ENCODE peak calls at places on chromosomes 5 and 9, in nine cellular contexts. One of them, this sample, is unnamed.

GRCh38 chr5:80871541-80871961 is 88.6 kb upstream of the RASGRF2 start:
- DNase-seq in fibroblast of lung: peak; percentile 51
- DNase-seq in HCT116: peak; percentile 45
- DNase-seq in K562: no peak
- DNase-seq in A549: peak; percentile 10
- DNase-seq in GM23338: peak; percentile 11
- DNase-seq in hepatocyte: no peak
- DNase-seq in OCI-LY7: no peak
- DNase-seq in astrocyte: peak; percentile 49
- DNase-seq in this sample: peak; percentile 27

GRCh38 chr5:135995979-135996378 is 32.8 kb upstream of the TGFBI start:
- DNase-seq in fibroblast of lung: no peak
- DNase-seq in hepatocyte: no peak
- DNase-seq in OCI-LY7: no peak
- DNase-seq in A549: no peak
- DNase-seq in HCT116: no peak
- DNase-seq in K562: no peak
- DNase-seq in GM23338: no peak
- DNase-seq in astrocyte: peak; percentile 64
- DNase-seq in this sample: no peak

GRCh38 chr5:80308526-80308925 is 11.3 kb upstream of the SPZ1 start:
- DNase-seq in HCT116: no peak
- DNase-seq in K562: no peak
- DNase-seq in GM23338: peak; percentile 15
- DNase-seq in OCI-LY7: no peak
- DNase-seq in fibroblast of lung: no peak
- DNase-seq in astrocyte: no peak
- DNase-seq in A549: no peak
- DNase-seq in hepatocyte: no peak
- DNase-seq in this sample: no peak

GRCh38 chr5:9722826-9723225 is 92.7 kb upstream of the TAS2R1 start:
- DNase-seq in K562: no peak
- DNase-seq in A549: no peak
- DNase-seq in fibroblast of lung: no peak
- DNase-seq in OCI-LY7: no peak
- DNase-seq in hepatocyte: no peak
- DNase-seq in astrocyte: no peak
- DNase-seq in GM23338: no peak
- DNase-seq in HCT116: no peak
- DNase-seq in this sample: no peak

GRCh38 chr5:175694371-175695160 is 36.7 kb downstream of the HRH2 start:
- DNase-seq in OCI-LY7: no peak
- DNase-seq in A549: no peak
- DNase-seq in HCT116: no peak
- DNase-seq in astrocyte: no peak
- DNase-seq in hepatocyte: peak; percentile 37
- DNase-seq in GM23338: no peak
- DNase-seq in K562: no peak
- DNase-seq in fibroblast of lung: no peak
- DNase-seq in this sample: no peak

GRCh38 chr9:84808416-84808815 is 138.9 kb downstream of the NTRK2 start:
- DNase-seq in fibroblast of lung: no peak
- DNase-seq in OCI-LY7: no peak
- DNase-seq in hepatocyte: no peak
- DNase-seq in K562: no peak
- DNase-seq in astrocyte: no peak
- DNase-seq in GM23338: no peak
- DNase-seq in HCT116: no peak
- DNase-seq in A549: no peak
- DNase-seq in this sample: no peak

GRCh38 chr9:133822439-133823065 is 84.4 kb upstream of the SARDH start:
- DNase-seq in OCI-LY7: peak; percentile 45
- DNase-seq in A549: no peak
- DNase-seq in hepatocyte: no peak
- DNase-seq in astrocyte: no peak
- DNase-seq in GM23338: no peak
- DNase-seq in K562: no peak
- DNase-seq in HCT116: no peak
- DNase-seq in fibroblast of lung: no peak
- DNase-seq in this sample: no peak

GRCh38 chr9:134536101-134536900 is 105.3 kb upstream of the COL5A1 start:
- DNase-seq in hepatocyte: peak; percentile 58
- DNase-seq in GM23338: no peak
- DNase-seq in fibroblast of lung: peak; percentile 61
- DNase-seq in astrocyte: peak; percentile 93
- DNase-seq in OCI-LY7: no peak
- DNase-seq in K562: no peak
- DNase-seq in HCT116: no peak
- DNase-seq in A549: no peak
- DNase-seq in this sample: peak; percentile 14

GRCh38 chr5:115072266-115073056 is 97.2 kb downstream of the TRIM36 start:
- DNase-seq in HCT116: no peak
- DNase-seq in K562: no peak
- DNase-seq in A549: no peak
- DNase-seq in GM23338: peak; percentile 59
- DNase-seq in astrocyte: no peak
- DNase-seq in OCI-LY7: peak; percentile 13
- DNase-seq in hepatocyte: no peak
- DNase-seq in fibroblast of lung: no peak
- DNase-seq in this sample: no peak

GRCh38 chr5:115069087-115069968 is 100.4 kb downstream of the TRIM36 start:
- DNase-seq in hepatocyte: peak; percentile 66
- DNase-seq in GM23338: peak; percentile 81
- DNase-seq in fibroblast of lung: peak; percentile 58
- DNase-seq in astrocyte: peak; percentile 33
- DNase-seq in HCT116: peak; percentile 51
- DNase-seq in OCI-LY7: peak; percentile 31
- DNase-seq in A549: peak; percentile 33
- DNase-seq in K562: no peak
- DNase-seq in this sample: peak; percentile 45

GRCh38 chr5:115070737-115071136 is 99.0 kb downstream of the TRIM36 start:
- DNase-seq in HCT116: no peak
- DNase-seq in K562: no peak
- DNase-seq in A549: no peak
- DNase-seq in fibroblast of lung: no peak
- DNase-seq in hepatocyte: no peak
- DNase-seq in OCI-LY7: no peak
- DNase-seq in astrocyte: no peak
- DNase-seq in GM23338: no peak
- DNase-seq in this sample: no peak

DNA sequence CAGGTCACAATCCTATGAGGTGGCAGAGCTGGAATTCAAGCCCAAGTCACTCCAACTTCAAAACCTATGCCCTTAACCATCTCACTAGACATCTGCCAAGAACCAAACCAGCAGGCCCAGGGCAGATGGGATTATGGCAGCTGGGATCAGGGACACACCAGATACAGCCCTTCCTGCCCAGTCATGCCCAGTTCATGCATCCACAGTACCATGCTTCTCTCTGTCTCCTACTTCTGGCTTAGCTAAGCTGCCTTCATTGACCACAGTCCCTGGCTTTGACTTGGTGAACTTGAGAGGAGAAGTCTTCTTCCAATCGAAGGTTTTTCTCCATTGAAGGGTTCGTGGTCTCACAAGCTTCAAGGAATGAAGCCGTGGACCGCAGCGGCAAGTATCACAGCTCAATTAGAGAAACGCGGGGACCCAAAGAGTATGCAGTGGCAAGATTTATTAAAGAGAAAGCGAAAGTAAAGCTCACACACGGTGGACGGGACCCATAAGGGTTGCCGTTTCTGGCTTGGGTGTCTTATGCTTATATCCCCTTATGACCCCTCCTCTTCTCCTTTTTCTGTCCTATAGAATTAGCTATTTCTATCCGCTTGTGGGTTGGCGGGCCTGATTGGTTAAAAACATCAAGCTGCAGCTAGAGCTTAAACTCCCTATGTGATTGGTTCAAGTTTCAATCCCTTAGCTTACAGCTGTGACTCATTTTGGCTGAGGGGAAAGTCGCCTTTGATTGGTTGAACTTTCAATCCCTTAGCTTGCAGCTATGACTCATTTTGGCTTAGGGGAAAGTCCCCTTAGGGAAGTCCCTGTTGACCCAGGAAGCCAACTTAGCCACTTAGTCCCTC is 101.2 kb downstream of the TRIM36 start:
- DNase-seq in K562: no peak
- DNase-seq in HCT116: peak; percentile 26
- DNase-seq in GM23338: peak; percentile 6
- DNase-seq in OCI-LY7: no peak
- DNase-seq in fibroblast of lung: peak; percentile 24
- DNase-seq in A549: no peak
- DNase-seq in hepatocyte: no peak
- DNase-seq in astrocyte: peak; percentile 23
- DNase-seq in this sample: peak; percentile 70
- H3K4me2 ChIP-seq in K562: peak overlapping the region; percentile 65
- H3K4me2 ChIP-seq in HCT116: peak overlapping the region; percentile 16
- H3K4me2 ChIP-seq in GM23338: no peak overlapping the region
- H3K4me2 ChIP-seq in OCI-LY7: peak overlapping the region; percentile 26
- H3K4me2 ChIP-seq in fibroblast of lung: no peak overlapping the region
- H3K4me2 ChIP-seq in A549: peak overlapping the region; percentile 46
- H3K4me2 ChIP-seq in hepatocyte: no peak overlapping the region
- H3K4me2 ChIP-seq in astrocyte: no peak overlapping the region
- H3K4me2 ChIP-seq in this sample: no peak overlapping the region

GRCh38 chr9:108978121-108978694 is 35.1 kb downstream of the CTNNAL1 start:
- DNase-seq in hepatocyte: no peak
- DNase-seq in OCI-LY7: no peak
- DNase-seq in A549: no peak
- DNase-seq in K562: no peak
- DNase-seq in HCT116: no peak
- DNase-seq in GM23338: no peak
- DNase-seq in fibroblast of lung: peak; percentile 37
- DNase-seq in astrocyte: no peak
- DNase-seq in this sample: no peak

GRCh38 chr9:108980893-108981292 is 32.4 kb downstream of the CTNNAL1 start:
- DNase-seq in hepatocyte: no peak
- DNase-seq in K562: no peak
- DNase-seq in astrocyte: no peak
- DNase-seq in GM23338: no peak
- DNase-seq in fibroblast of lung: no peak
- DNase-seq in HCT116: no peak
- DNase-seq in A549: no peak
- DNase-seq in OCI-LY7: no peak
- DNase-seq in this sample: no peak

DNA sequence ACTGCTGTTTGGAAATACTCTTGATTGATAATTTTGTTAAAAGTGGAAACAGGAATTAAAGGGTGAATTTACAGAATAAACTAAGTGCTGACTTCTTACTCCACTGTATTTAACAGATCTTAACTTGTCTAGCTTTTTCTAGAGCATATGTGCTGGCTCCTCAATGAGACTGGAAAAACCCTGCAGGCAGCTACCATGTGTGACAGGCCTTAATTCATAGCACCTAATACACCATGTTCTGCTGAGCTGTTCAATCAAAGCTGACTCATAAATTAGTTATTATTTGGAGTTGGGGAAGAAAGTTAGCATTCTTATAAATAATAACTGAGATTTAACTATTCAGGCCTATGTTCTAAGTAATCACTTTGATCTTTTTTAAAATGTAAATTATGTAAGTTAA is 29.4 kb downstream of the CTNNAL1 start:
- DNase-seq in hepatocyte: no peak
- DNase-seq in OCI-LY7: no peak
- DNase-seq in HCT116: no peak
- DNase-seq in GM23338: no peak
- DNase-seq in K562: no peak
- DNase-seq in astrocyte: no peak
- DNase-seq in fibroblast of lung: no peak
- DNase-seq in A549: no peak
- DNase-seq in this sample: peak; percentile 29
- TF ChIP-seq CTCF in hepatocyte: no peak
- TF ChIP-seq CTCF in OCI-LY7: no peak
- TF ChIP-seq CTCF in HCT116: no peak
- TF ChIP-seq CTCF in GM23338: no peak
- TF ChIP-seq CTCF in K562: no peak
- TF ChIP-seq CTCF in astrocyte: no peak
- TF ChIP-seq CTCF in fibroblast of lung: no peak
- TF ChIP-seq CTCF in A549: no peak
- TF ChIP-seq CTCF in this sample: no peak

GRCh38 chr5:73694089-73694488 is 68.1 kb downstream of the ARHGEF28 start:
- DNase-seq in K562: no peak
- DNase-seq in fibroblast of lung: no peak
- DNase-seq in GM23338: no peak
- DNase-seq in HCT116: no peak
- DNase-seq in OCI-LY7: no peak
- DNase-seq in hepatocyte: no peak
- DNase-seq in A549: no peak
- DNase-seq in astrocyte: no peak
- DNase-seq in this sample: no peak
- H3K27ac ChIP-seq in K562: no peak overlapping the region
- H3K27ac ChIP-seq in fibroblast of lung: no peak overlapping the region
- H3K27ac ChIP-seq in GM23338: no peak overlapping the region
- H3K27ac ChIP-seq in HCT116: no peak overlapping the region
- H3K27ac ChIP-seq in OCI-LY7: no peak overlapping the region
- H3K27ac ChIP-seq in hepatocyte: no peak overlapping the region
- H3K27ac ChIP-seq in A549: peak overlapping the region; percentile 89
- H3K27ac ChIP-seq in astrocyte: no peak overlapping the region
- H3K27ac ChIP-seq in this sample: no peak overlapping the region

GRCh38 chr5:113490317-113490716 is 2.1 kb upstream of the MCC start:
- DNase-seq in fibroblast of lung: no peak
- DNase-seq in K562: no peak
- DNase-seq in hepatocyte: no peak
- DNase-seq in HCT116: no peak
- DNase-seq in OCI-LY7: no peak
- DNase-seq in A549: no peak
- DNase-seq in GM23338: no peak
- DNase-seq in astrocyte: no peak
- DNase-seq in this sample: no peak

GRCh38 chr5:113488645-113489184 is 462 bp upstream of the MCC start:
- DNase-seq in astrocyte: peak; percentile 32
- DNase-seq in OCI-LY7: no peak
- DNase-seq in K562: no peak
- DNase-seq in HCT116: peak; percentile 8
- DNase-seq in A549: no peak
- DNase-seq in fibroblast of lung: no peak
- DNase-seq in GM23338: no peak
- DNase-seq in hepatocyte: no peak
- DNase-seq in this sample: no peak

GRCh38 chr5:113487779-113488644 is at the start of gene MCC:
- DNase-seq in GM23338: peak; percentile 89
- DNase-seq in fibroblast of lung: peak; percentile 90
- DNase-seq in HCT116: peak; percentile 73
- DNase-seq in astrocyte: peak; percentile 91
- DNase-seq in A549: peak; percentile 70
- DNase-seq in K562: no peak
- DNase-seq in hepatocyte: peak; percentile 90
- DNase-seq in OCI-LY7: no peak
- DNase-seq in this sample: peak; percentile 93

GRCh38 chr5:113491022-113491421 is 2.8 kb upstream of the MCC start:
- DNase-seq in K562: no peak
- DNase-seq in astrocyte: no peak
- DNase-seq in OCI-LY7: no peak
- DNase-seq in GM23338: no peak
- DNase-seq in A549: no peak
- DNase-seq in fibroblast of lung: no peak
- DNase-seq in HCT116: no peak
- DNase-seq in hepatocyte: no peak
- DNase-seq in this sample: no peak

DNA sequence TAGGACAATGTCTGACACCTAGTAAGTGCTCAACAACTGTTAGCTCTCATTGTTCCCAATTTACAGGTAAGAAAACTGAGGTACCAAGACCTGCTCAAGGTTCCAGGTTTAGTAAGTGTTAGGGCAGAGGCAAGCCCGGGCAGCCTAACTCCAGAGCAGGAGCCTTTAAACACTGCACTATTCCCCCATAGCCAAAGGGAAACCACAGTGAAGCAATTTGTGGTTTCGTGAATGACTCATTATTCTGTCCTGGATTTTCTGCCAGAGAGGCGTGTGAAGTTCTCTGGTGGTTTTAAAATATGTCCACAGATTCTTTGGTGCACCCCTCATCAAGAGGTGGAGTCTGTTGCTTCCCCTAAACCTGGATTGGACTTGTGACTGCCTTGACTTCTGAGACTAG is 1.0 kb upstream of the MCC start:
- DNase-seq in astrocyte: peak; percentile 99
- DNase-seq in hepatocyte: peak; percentile 57
- DNase-seq in fibroblast of lung: peak; percentile 98
- DNase-seq in GM23338: no peak
- DNase-seq in A549: peak; percentile 21
- DNase-seq in HCT116: peak; percentile 89
- DNase-seq in OCI-LY7: no peak
- DNase-seq in K562: no peak
- DNase-seq in this sample: peak; percentile 100
- H3K4me2 ChIP-seq in astrocyte: peak overlapping the region; percentile 95
- H3K4me2 ChIP-seq in hepatocyte: peak overlapping the region; percentile 93
- H3K4me2 ChIP-seq in fibroblast of lung: peak overlapping the region; percentile 62
- H3K4me2 ChIP-seq in GM23338: peak overlapping the region; percentile 91
- H3K4me2 ChIP-seq in A549: peak overlapping the region; percentile 73
- H3K4me2 ChIP-seq in HCT116: peak overlapping the region; percentile 98
- H3K4me2 ChIP-seq in OCI-LY7: no peak overlapping the region
- H3K4me2 ChIP-seq in K562: no peak overlapping the region
- H3K4me2 ChIP-seq in this sample: peak overlapping the region; percentile 76